ENCODE peak calls at places on chromosomes 12 and 14, in nine cellular contexts. S is A549, H is GM10248, K is adrenal gland, W is natural killer cell, P is fibroblast of lung, V is HFFc6, X is uterus, M is AG10803. A is an unnamed sample.
A peak's percentile ranks its signal among the peaks of the same experiment; 100 is the strongest.

GRCh38 chr12:63018273-63018672 is 83.3 kb upstream of the PPM1H start:
- DNase-seq in K (no peak), X (no peak), V (no peak), P (no peak), M (no peak), S (no peak), H (no peak), W (no peak), A (no peak)

GRCh38 chr14:51979399-51979709 is 10.0 kb upstream of the RTRAF start:
- DNase-seq in W (no peak), X (no peak), P (no peak), M (no peak), V (no peak), K (no peak), H (no peak), S (no peak), A (no peak)

GRCh38 chr12:57618966-57619433 is 7.8 kb downstream of the ARHGEF25 start:
- DNase-seq in S (no peak), V (no peak), M (no peak), W (no peak), X (no peak), K (no peak), H (no peak), P (no peak), A (no peak)

GRCh38 chr12:121444842-121445202 is 44.9 kb downstream of the RNF34 start:
- DNase-seq in W (no peak), M (no peak), H (no peak), V (no peak), X (no peak), P (no peak), K (no peak), S (no peak), A (no peak)

GRCh38 chr12:114668151-114668891 is 15.7 kb downstream of the TBX3 start:
- DNase-seq in V (peak; percentile 95), X (peak; percentile 85), K (peak; percentile 95), M (peak; percentile 79), S (peak; percentile 91), P (peak; percentile 79), W (no peak), H (peak; percentile 63), A (no peak)

GRCh38 chr14:77458249-77458950 is 507 bp downstream of the AHSA1 start:
- DNase-seq in H (no peak), P (peak; percentile 36), V (peak; percentile 25), S (peak; percentile 18), W (peak; percentile 19), M (no peak), K (peak; percentile 61), X (no peak), A (no peak)

GRCh38 chr14:76644875-76645518 is 116.3 kb upstream of the VASH1 start:
- DNase-seq in V (peak; percentile 6), P (peak; percentile 14), S (peak; percentile 39), W (no peak), H (peak; percentile 52), X (no peak), M (peak; percentile 9), K (peak; percentile 19), A (no peak)

GRCh38 chr12:89848732-89849131 is 140.1 kb upstream of the ATP2B1 start:
- DNase-seq in V (no peak), P (no peak), X (no peak), H (no peak), W (no peak), K (no peak), M (no peak), S (no peak), A (no peak)

GRCh38 chr12:105060715-105061378 is 23.4 kb downstream of the ALDH1L2 start:
- DNase-seq in H (no peak), S (no peak), P (no peak), W (no peak), K (no peak), X (no peak), M (no peak), V (no peak), A (no peak)

GRCh38 chr12:122959566-122960192 is 6.6 kb downstream of the ABCB9 start:
- DNase-seq in S (no peak), X (no peak), M (no peak), P (no peak), K (no peak), W (no peak), V (no peak), H (no peak), A (no peak)

GRCh38 chr12:127485528-127485927 is 781.4 kb upstream of the TMEM132C start:
- DNase-seq in K (peak; percentile 25), P (peak; percentile 91), S (peak; percentile 24), V (peak; percentile 96), X (no peak), M (peak; percentile 86), H (no peak), W (no peak), A (peak; percentile 59)

GRCh38 chr12:57001448-57001906 is 4.9 kb downstream of the ZBTB39 start:
- DNase-seq in S (peak; percentile 75), W (peak; percentile 47), K (peak; percentile 66), X (peak; percentile 57), P (peak; percentile 21), V (peak; percentile 61), M (peak; percentile 46), H (peak; percentile 68), A (no peak)

GRCh38 chr12:55847033-55847432 is 4.3 kb upstream of the MMP19 start:
- DNase-seq in V (peak; percentile 67), K (peak; percentile 32), X (peak; percentile 61), W (no peak), M (peak; percentile 81), H (no peak), P (peak; percentile 84), S (no peak), A (no peak)

GRCh38 chr12:95634622-95635621 is 83.6 kb upstream of the USP44 start:
- DNase-seq in X (no peak), V (no peak), P (peak; percentile 67), H (no peak), M (no peak), W (no peak), K (no peak), S (peak; percentile 80), A (no peak)

GRCh38 chr14:71658261-71658860 is 273.9 kb upstream of the RGS6 start:
- DNase-seq in K (no peak), W (no peak), X (no peak), V (no peak), H (no peak), S (no peak), M (peak; percentile 32), P (peak; percentile 53), A (no peak)

GRCh38 chr14:24634158-24634557 is at the start of gene GZMB:
- DNase-seq in H (no peak), P (no peak), S (no peak), W (peak; percentile 90), M (no peak), K (no peak), X (no peak), V (no peak), A (no peak)

DNA sequence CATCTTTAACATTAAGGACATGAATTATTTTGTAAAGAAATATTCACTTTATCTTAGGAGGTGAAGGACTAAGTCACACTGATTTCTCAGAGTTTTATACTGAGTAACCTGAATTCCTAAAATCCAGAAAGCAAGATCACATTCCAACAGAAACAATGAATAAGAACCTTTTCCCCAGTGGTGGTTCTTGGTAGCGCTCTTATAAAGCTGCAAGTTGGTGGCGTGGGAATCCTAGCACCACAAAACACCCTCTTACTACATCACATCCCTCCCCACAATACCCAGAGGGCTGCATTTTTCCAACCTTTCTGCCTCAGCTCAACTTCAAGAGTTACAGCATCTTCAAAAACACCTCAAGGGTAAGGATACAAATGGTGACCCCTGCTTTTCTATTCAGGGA is 44.0 kb upstream of the SMUG1 start:
- DNase-seq in K (no peak), V (no peak), W (no peak), M (peak; percentile 77), S (no peak), P (peak; percentile 82), X (no peak), H (no peak), A (no peak)
- TF ChIP-seq CTCF in K (no peak), V (peak; percentile 22), W (no peak), M (peak; percentile 48), S (no peak), P (no peak), X (no peak), H (no peak), A (peak; percentile 39)

GRCh38 chr12:107126688-107127481 is 33.5 kb upstream of the CRY1 start:
- DNase-seq in X (no peak), M (peak; percentile 39), K (no peak), H (no peak), V (peak; percentile 2), S (peak; percentile 33), P (peak; percentile 11), W (no peak), A (no peak)
- TF ChIP-seq CTCF in X (no peak), M (peak; percentile 61), K (no peak), H (peak; percentile 11), V (peak; percentile 56), S (peak; percentile 68), P (peak; percentile 49), W (no peak), A (peak; percentile 36)

GRCh38 chr14:95197498-95198010 is 40.2 kb upstream of the DICER1 start:
- DNase-seq in H (no peak), X (no peak), V (no peak), M (no peak), P (no peak), K (no peak), W (no peak), S (no peak), A (no peak)

GRCh38 chr14:95198320-95198719 is 41.0 kb upstream of the DICER1 start:
- DNase-seq in S (no peak), M (no peak), X (no peak), V (no peak), K (no peak), W (no peak), P (no peak), H (no peak), A (no peak)

GRCh38 chr14:95195031-95195430 is 37.7 kb upstream of the DICER1 start:
- DNase-seq in S (no peak), P (no peak), X (no peak), M (no peak), V (no peak), K (no peak), W (no peak), H (no peak), A (no peak)

GRCh38 chr14:95196826-95197497 is 39.6 kb upstream of the DICER1 start:
- DNase-seq in K (no peak), V (no peak), P (no peak), M (no peak), S (no peak), H (no peak), W (no peak), X (no peak), A (no peak)

DNA sequence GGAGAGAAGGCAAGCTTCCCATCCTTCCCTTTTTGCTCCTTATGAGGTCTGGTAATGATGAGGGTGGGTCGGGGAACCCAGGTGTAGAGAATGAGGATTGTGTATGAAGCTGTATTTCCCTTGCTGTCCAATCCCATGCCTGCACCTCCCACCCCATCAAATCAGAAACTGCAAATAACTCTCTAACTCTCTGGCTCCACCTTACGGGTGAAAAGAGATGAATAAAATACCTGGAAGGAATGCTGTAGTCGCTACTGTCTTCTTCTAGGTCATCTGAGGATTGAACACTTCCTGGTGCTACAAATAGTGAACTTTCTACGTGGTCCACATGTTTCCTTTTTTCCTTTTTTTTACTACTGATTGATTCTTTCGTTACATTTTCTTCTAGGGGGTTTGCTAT is 38.9 kb upstream of the DICER1 start:
- DNase-seq in H (peak; percentile 76), S (peak; percentile 27), X (no peak), W (no peak), V (no peak), P (no peak), K (no peak), M (no peak), A (no peak)
- TF ChIP-seq CTCF in H (peak; percentile 20), S (no peak), X (no peak), W (no peak), V (peak; percentile 44), P (no peak), K (peak; percentile 56), M (peak; percentile 22), A (no peak)

GRCh38 chr12:11545438-11546330 is 103.8 kb upstream of the ETV6 start:
- DNase-seq in M (no peak), K (no peak), S (no peak), P (no peak), H (peak; percentile 68), W (no peak), V (no peak), X (no peak), A (no peak)
- TF ChIP-seq CTCF in M (no peak), K (no peak), S (no peak), P (no peak), H (no peak), W (no peak), V (peak; percentile 21), X (no peak), A (no peak)